ENCODE peak calls at places on chromosome 16, in seven cellular contexts. J is transverse colon, Z is tibial artery, D is ascending aorta, U is dorsolateral prefrontal cortex, H is testis, L is fibroblast of lung. M is an unnamed sample.

GRCh38 chr16:4661661-4662060 is 31.7 kb upstream of the NUDT16L1 start:
- DNase-seq in J (no peak), Z (no peak), D (no peak), U (peak), H (no peak), L (peak), M (no peak)

GRCh38 chr16:9151074-9151473 is 59.6 kb downstream of the HAPSTR1 start:
- DNase-seq in J (no peak), Z (no peak), D (no peak), U (no peak), H (no peak), L (no peak), M (no peak)

GRCh38 chr16:23557779-23558330 is 328 bp downstream of the UBFD1 start:
- DNase-seq in J (peak), Z (peak), D (no peak), U (peak), H (peak), L (peak), M (no peak)

GRCh38 chr16:203246-203645 is 23.0 kb downstream of the HBQ1 start:
- DNase-seq in J (no peak), Z (no peak), D (no peak), U (no peak), H (no peak), L (no peak), M (no peak)

GRCh38 chr16:79601092-79601977 is 798 bp upstream of the MAF start:
- DNase-seq in J (peak), Z (peak), D (no peak), U (peak), H (peak), L (peak), M (peak)

GRCh38 chr16:88063201-88063773 is 112.1 kb downstream of the BANP start:
- DNase-seq in J (no peak), Z (peak), D (no peak), U (peak), H (peak), L (peak), M (no peak)

GRCh38 chr16:47278571-47278970 is 134.8 kb upstream of the NETO2 start:
- DNase-seq in J (no peak), Z (no peak), D (no peak), U (no peak), H (no peak), L (peak), M (no peak)

GRCh38 chr16:82042144-82042543 is 7.1 kb downstream of the HSD17B2 start:
- DNase-seq in J (peak), Z (no peak), D (no peak), U (no peak), H (no peak), L (peak), M (no peak)

GRCh38 chr16:82784567-82784956 is 157.8 kb downstream of the CDH13 start:
- DNase-seq in J (no peak), Z (no peak), D (no peak), U (no peak), H (no peak), L (no peak), M (no peak)

GRCh38 chr16:56405977-56406376 is 19.4 kb downstream of the AMFR start:
- DNase-seq in J (no peak), Z (no peak), D (no peak), U (no peak), H (no peak), L (no peak), M (no peak)

GRCh38 chr16:83301966-83302365 is 505.8 kb upstream of the HSBP1 start:
- DNase-seq in J (no peak), Z (no peak), D (no peak), U (no peak), H (no peak), L (peak), M (peak)

GRCh38 chr16:28063611-28064061 is at the start of gene GSG1L:
- DNase-seq in J (no peak), Z (no peak), D (no peak), U (no peak), H (no peak), L (no peak), M (no peak)

GRCh38 chr16:12612598-12613101 is 191.0 kb downstream of the CPPED1 start:
- DNase-seq in J (peak), Z (no peak), D (no peak), U (no peak), H (no peak), L (peak), M (no peak)

GRCh38 chr16:46648656-46649055 is 27.5 kb upstream of the SHCBP1 start:
- DNase-seq in J (no peak), Z (no peak), D (no peak), U (no peak), H (no peak), L (no peak), M (no peak)

GRCh38 chr16:70656065-70656711 is 9.8 kb downstream of the IL34 start:
- DNase-seq in J (no peak), Z (no peak), D (no peak), U (no peak), H (no peak), L (no peak), M (no peak)

GRCh38 chr16:369275-369865 is 968 bp downstream of the MRPL28 start:
- DNase-seq in J (no peak), Z (no peak), D (no peak), U (no peak), H (no peak), L (no peak), M (no peak)

GRCh38 chr16:66976746-66977145 is 11.6 kb upstream of the CES4A start:
- DNase-seq in J (peak), Z (no peak), D (no peak), U (no peak), H (no peak), L (no peak), M (no peak)

GRCh38 chr16:66975302-66975893 is 13.0 kb upstream of the CES4A start:
- DNase-seq in J (no peak), Z (no peak), D (no peak), U (no peak), H (no peak), L (no peak), M (no peak)

GRCh38 chr16:66979011-66979717 is 9.2 kb upstream of the CES4A start:
- DNase-seq in J (no peak), Z (peak), D (no peak), U (no peak), H (peak), L (peak), M (no peak)

GRCh38 chr16:66973716-66974115 is 12.7 kb downstream of the CES3 start:
- DNase-seq in J (no peak), Z (no peak), D (no peak), U (no peak), H (no peak), L (no peak), M (no peak)

GRCh38 chr16:66977341-66978113 is 10.9 kb upstream of the CES4A start:
- DNase-seq in J (peak), Z (peak), D (peak), U (peak), H (peak), L (peak), M (peak)
- TF ChIP-seq CTCF in J (peak), Z (peak), D (peak), U (peak), H (peak), L (peak), M (peak)

DNA sequence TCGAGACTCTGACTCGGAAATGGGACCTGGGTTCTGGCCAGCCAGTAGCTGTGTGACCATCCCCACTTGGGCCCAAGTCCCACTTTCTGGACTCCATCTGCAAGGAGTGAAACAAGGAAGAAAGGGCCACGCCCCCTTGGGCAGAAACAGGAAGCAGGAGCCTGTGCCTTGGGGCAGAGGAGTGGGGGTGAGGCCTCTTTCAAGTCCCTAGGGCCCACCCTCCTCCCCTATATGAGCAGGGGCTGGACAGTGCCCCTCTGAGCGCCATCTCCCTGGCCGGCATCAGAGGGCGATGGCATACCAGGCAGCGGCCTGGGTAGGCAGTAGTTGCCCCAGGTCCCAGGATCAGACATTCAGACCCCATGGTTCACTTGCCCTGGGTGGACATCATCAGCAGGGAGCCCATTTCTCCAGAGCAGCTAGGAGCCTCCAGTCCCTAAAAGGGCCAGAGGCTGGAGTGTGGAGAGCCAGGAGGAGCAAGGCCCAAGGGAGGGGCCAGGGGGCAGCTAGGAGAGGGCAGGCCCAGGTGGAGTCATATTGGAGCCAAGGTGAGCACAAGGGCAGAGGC is 7.1 kb downstream of the BCAR1 start:
- DNase-seq in J (peak), Z (peak), D (peak), U (no peak), H (peak), L (peak), M (peak)
- H3K27ac ChIP-seq in J (peak), Z (peak), D (peak), U (peak), H (peak), L (peak), M (peak)

DNA sequence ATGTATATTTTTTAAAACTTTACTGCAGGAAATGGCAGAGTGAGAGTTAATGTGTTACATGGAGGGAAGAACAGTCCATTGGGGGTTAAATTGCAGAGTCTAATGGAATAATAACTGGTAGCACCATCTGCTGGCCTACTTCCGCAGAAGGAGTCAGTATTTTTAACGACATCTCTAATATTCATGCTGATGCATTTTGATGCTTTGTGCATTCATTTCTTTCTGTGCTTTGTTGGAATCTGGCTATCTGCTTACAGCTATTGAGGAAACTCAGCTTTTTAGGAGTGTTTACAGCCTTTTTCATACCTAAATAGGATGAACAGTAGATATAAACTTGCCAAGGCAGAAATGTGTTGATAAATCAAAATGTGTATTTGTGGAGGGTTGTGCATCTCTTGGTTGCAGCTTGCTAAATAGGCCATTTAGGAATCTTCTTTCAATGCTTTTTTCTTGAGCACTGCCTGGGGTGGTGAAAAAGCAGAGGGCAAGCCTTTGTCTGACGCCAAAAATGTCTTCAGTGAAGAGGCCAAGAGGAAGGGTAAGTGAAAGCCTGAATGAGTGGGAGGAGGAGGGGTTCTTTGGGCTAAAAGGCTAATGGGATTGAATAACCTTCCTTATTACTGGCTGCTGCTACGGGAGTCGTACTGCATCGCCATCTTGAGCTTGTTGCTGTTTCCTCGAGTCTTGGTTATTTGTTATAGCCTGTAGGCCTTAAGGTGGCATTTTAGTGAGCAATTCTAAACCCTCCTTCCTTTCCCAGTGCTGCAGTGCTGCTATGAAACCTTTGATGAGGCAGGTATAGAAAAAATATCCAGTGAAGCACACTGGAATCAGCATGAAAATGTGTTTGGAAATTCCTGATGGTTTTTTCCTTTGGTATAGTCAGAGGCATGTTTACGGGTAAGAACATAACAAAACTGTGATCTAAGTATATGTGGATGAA is 153.3 kb downstream of the CHD9 start:
- DNase-seq in J (peak), Z (peak), D (no peak), U (peak), H (peak), L (peak), M (peak)
- TF ChIP-seq CTCF in J (peak), Z (peak), D (peak), U (peak), H (peak), L (peak), M (peak)

GRCh38 chr16:69315486-69316311 is 4.5 kb downstream of the VPS4A start:
- DNase-seq in J (no peak), Z (no peak), D (no peak), U (no peak), H (no peak), L (peak), M (no peak)
- H3K27ac ChIP-seq in J (no peak), Z (no peak), D (no peak), U (peak), H (no peak), L (no peak), M (no peak)

GRCh38 chr16:11315499-11315898 is 29.8 kb upstream of the RMI2 start:
- DNase-seq in J (no peak), Z (no peak), D (no peak), U (no peak), H (peak), L (peak), M (no peak)
- TF ChIP-seq CTCF in J (no peak), Z (no peak), D (no peak), U (no peak), H (no peak), L (no peak), M (peak)

GRCh38 chr16:24999856-25000447 is 15.2 kb downstream of the ARHGAP17 start:
- DNase-seq in J (no peak), Z (no peak), D (no peak), U (no peak), H (peak), L (peak), M (no peak)
- H3K27ac ChIP-seq in J (no peak), Z (peak), D (peak), U (no peak), H (peak), L (peak), M (peak)

M was measured in endothelial cell of umbilical vein.